ENCODE peak calls at places on chromosomes 12 and 14, in six cellular contexts. K is HCT116, Q is body of pancreas, L is pancreas, F is ovary, A is A549. T is an unnamed sample. For H3K9me3, the result is how much of the 10 kb centered on the place peaks cover.

GRCh38 chr14:34450958-34451357 is 11.1 kb downstream of the SPTSSA start:
- DNase-seq in F (no peak), L (no peak), K (no peak), A (no peak), Q (no peak), T (no peak)

GRCh38 chr12:2540535-2540941 is 254.2 kb upstream of the FKBP4 start:
- DNase-seq in A (no peak), Q (no peak), L (no peak), K (no peak), F (peak), T (no peak)

GRCh38 chr12:75476076-75476475 is 4.5 kb upstream of the GLIPR1 start:
- DNase-seq in K (no peak), Q (no peak), F (no peak), A (no peak), L (no peak), T (no peak)

GRCh38 chr14:31307198-31307597 is 99.6 kb upstream of the HECTD1 start:
- DNase-seq in F (no peak), L (no peak), A (no peak), Q (no peak), K (no peak), T (no peak)

GRCh38 chr14:75972729-75973480 is 8.9 kb downstream of the TGFB3 start:
- DNase-seq in A (no peak), Q (no peak), F (no peak), K (no peak), L (no peak), T (no peak)

GRCh38 chr12:62466018-62466595 is 519 bp upstream of the MON2 start:
- DNase-seq in A (peak), L (peak), Q (peak), F (peak), K (no peak), T (peak)

GRCh38 chr12:107349008-107349747 is 255.8 kb upstream of the CRY1 start:
- DNase-seq in L (peak), A (peak), Q (peak), F (no peak), K (peak), T (no peak)

GRCh38 chr14:101248840-101249675 is 312.2 kb upstream of the DIO3 start:
- DNase-seq in A (no peak), K (no peak), L (no peak), Q (no peak), F (no peak), T (peak)

GRCh38 chr14:64549805-64550538 is at the start of gene PPP1R36:
- DNase-seq in F (no peak), L (peak), A (no peak), K (no peak), Q (peak), T (peak)

GRCh38 chr12:91622981-91623380 is 440.4 kb upstream of the DCN start:
- DNase-seq in L (no peak), A (no peak), Q (no peak), F (no peak), K (no peak), T (no peak)

GRCh38 chr12:62903151-62903550 is 31.8 kb downstream of the PPM1H start:
- DNase-seq in L (no peak), Q (no peak), K (no peak), F (no peak), A (no peak), T (no peak)

GRCh38 chr12:49619286-49619685 is 4.1 kb upstream of the PRPF40B start:
- DNase-seq in Q (no peak), F (no peak), A (no peak), L (no peak), K (no peak), T (no peak)

GRCh38 chr12:107196681-107197080 is 103.3 kb upstream of the CRY1 start:
- DNase-seq in Q (no peak), A (no peak), K (no peak), L (no peak), F (no peak), T (no peak)

GRCh38 chr12:79451365-79451764 is 239.4 kb downstream of the PAWR start:
- DNase-seq in F (no peak), Q (no peak), K (no peak), L (no peak), A (no peak), T (no peak)

GRCh38 chr14:48967419-48967818 is 618.8 kb downstream of the RPS29 start:
- DNase-seq in Q (no peak), F (no peak), K (no peak), L (no peak), A (no peak), T (no peak)

GRCh38 chr14:99759546-99759925 is 33.7 kb upstream of the EML1 start:
- DNase-seq in Q (no peak), F (no peak), A (no peak), K (no peak), L (no peak), T (no peak)

GRCh38 chr14:73058923-73059311 is 583 bp downstream of the RBM25 start:
- DNase-seq in A (peak), Q (peak), L (no peak), K (no peak), F (no peak), T (no peak)

GRCh38 chr14:24851837-24852236 is 198.1 kb downstream of the STXBP6 start:
- DNase-seq in K (no peak), L (no peak), Q (no peak), A (no peak), F (no peak), T (no peak)

GRCh38 chr14:98606816-98607215 is 665.2 kb downstream of the BCL11B start:
- DNase-seq in K (no peak), F (no peak), A (no peak), Q (no peak), L (no peak), T (no peak)

GRCh38 chr14:104795781-104796681 is 483 bp upstream of the AKT1 start:
- DNase-seq in F (peak), Q (peak), L (no peak), A (no peak), K (no peak), T (peak)

GRCh38 chr12:122865268-122866231 is 30.3 kb downstream of the HIP1R start:
- DNase-seq in L (peak), A (peak), Q (peak), K (peak), F (no peak), T (no peak)

GRCh38 chr14:95023115-95023514 is 134.2 kb downstream of the DICER1 start:
- DNase-seq in F (no peak), A (no peak), K (no peak), Q (no peak), L (no peak), T (no peak)

GRCh38 chr12:107490000-107490399 is 195.6 kb upstream of the PWP1 start:
- DNase-seq in K (no peak), F (no peak), L (no peak), A (no peak), Q (no peak), T (no peak)

GRCh38 chr12:20510811-20511210 is 142.5 kb downstream of the PDE3A start:
- DNase-seq in Q (no peak), A (no peak), L (no peak), F (no peak), K (no peak), T (no peak)

GRCh38 chr14:55869397-55870049 is 248.7 kb upstream of the PELI2 start:
- DNase-seq in Q (no peak), L (no peak), K (no peak), F (no peak), A (no peak), T (no peak)

GRCh38 chr14:55867726-55868125 is 250.5 kb upstream of the PELI2 start:
- DNase-seq in L (no peak), A (no peak), Q (no peak), K (no peak), F (no peak), T (no peak)

GRCh38 chr14:55864890-55865655 is 253.1 kb upstream of the PELI2 start:
- DNase-seq in K (no peak), F (no peak), Q (no peak), L (no peak), A (no peak), T (no peak)
- TF ChIP-seq CTCF in K (peak), F (no peak), Q (no peak), L (no peak), A (no peak), T (no peak)

GRCh38 chr14:90548455-90548854 is 151.6 kb downstream of the CALM1 start:
- DNase-seq in Q (no peak), K (no peak), F (no peak), A (no peak), L (no peak), T (no peak)
- H3K9me3 ChIP-seq in Q (under half), K (under half), F (under half), A (under half), L (under half), T (under half)

DNA sequence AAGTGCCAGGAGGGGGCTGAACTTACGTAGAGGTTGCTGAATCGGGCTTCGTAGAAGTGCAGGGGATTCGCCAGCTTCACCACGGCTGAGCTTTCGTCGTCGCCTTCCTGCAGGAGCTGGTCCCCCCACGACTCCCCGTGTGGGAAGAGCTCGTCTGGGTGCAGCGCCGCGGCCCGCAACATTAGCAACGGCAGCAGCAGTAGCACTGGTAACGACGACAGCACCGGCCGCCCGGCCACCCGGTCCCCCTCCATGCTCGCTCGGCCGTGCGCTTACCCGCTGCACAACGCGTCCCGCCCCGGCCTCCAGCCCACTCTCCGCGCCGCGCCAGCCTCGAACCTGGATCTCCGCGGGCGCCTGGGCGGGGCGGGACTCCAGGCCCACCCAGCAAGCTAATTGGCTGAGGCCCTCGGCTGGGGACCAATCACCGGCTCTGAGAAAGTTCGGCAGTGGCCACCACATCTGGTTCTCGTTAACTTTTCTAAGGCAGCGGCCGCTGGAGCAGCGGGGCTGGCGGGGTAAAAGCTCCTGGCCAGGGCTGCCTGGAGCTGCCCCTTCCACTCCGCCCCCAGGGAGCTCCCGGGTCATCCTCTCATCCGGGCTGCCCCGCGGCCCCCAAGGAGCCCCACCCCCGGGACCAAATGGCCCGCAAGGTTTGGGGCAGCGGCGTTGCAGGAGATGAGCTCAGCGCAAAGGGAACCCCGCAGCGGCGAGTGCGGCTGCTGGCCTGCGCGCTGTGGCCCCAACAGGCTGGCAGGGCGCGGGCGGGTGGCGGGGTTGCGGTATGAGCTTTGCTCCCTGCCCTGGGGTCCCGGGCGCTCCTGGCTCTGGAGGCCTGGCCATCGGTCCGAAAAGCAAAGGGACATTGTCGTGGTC is at the start of gene NID2:
- DNase-seq in A (peak), F (peak), K (no peak), Q (peak), L (peak), T (peak)
- TF ChIP-seq CTCF in A (no peak), F (peak), K (no peak), Q (no peak), L (no peak), T (no peak)

DNA sequence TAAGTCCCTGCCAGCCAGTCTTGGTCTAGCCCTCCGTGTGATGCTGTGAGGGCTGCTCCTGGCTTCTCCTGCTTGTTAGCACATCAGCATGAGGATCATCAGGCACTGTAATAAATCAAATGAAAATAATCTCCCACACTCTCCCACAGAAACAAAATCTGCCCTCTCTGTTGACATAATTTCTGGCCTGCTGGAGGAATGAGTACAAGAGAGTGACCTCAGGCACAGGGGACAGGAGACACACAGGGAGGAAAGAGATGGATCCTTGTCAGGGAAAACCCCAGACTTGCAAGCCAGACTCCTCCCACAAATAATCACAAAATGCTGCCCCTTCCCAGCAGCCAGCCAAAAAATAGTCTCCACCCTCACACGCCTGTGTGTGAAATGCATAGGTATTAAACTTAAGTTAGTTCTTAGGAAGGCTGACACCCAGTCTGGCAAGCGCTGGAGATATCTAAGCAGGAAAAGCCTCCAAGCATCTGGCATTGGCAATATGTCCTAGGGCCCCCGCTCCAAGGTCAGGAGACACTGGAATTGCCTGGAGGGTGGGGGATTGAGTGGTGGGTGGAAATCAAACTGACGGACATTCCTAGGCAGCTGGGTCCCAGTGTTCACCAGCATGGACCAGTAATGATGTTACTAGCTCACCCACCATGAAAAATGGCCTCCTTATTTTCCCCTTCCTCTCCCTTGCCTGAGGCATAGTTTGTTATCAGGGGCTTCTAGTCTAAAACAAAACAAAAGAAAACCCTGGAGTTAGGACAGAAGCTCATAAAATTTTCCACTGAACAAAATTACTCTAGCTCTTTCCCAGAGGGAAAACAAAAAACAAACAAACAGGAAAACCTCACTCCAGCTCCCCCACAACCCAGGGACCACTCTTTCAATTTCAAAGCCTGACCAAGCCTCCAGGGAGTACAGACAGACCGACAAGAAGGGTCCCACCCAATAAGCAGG is 22.0 kb downstream of the SMUG1 start:
- DNase-seq in K (no peak), Q (no peak), A (no peak), F (no peak), L (no peak), T (no peak)
- H3K9me3 ChIP-seq in K (under half), Q (under half), A (under half), F (under half), L (under half), T (under half)

DNA sequence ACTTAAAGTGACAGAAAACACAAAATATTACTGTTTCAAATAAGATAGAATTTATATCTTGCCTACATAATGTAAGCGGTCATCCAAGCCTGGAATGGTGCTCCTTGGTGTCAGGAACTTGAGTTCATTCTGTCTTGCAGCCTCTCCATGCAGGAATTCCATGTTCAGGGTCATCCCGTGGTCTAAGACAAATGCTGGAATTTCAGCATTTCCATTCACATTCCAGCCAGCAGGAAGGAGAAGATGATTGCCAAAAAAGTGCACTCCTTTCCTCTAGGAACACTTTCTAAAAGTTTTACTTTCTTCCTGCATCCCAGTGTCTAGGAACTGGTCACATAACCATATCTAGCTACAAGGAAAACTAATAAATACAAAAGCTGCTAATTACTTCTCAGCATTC is 106.3 kb downstream of the PTPRO start:
- DNase-seq in K (no peak), F (no peak), A (no peak), L (no peak), Q (no peak), T (no peak)
- TF ChIP-seq CTCF in K (peak), F (no peak), A (no peak), L (no peak), Q (no peak), T (no peak)

GRCh38 chr12:34306133-34306830 is 284.0 kb downstream of the ALG10 start:
- DNase-seq in F (no peak), A (no peak), K (no peak), Q (no peak), L (no peak), T (no peak)
- H3K9me3 ChIP-seq in F (under half), A (under half), K (under half), Q (under half), L (under half), T (under half)